ENCODE peak calls at places on chromosomes 11 and 22, in four cellular contexts. E is A549, P is HepG2, Y is GM12878. G is an unnamed sample.

GRCh38 chr11:123046473-123047264 is 15.3 kb downstream of the HSPA8 start:
- DNase-seq in E (no peak), P (no peak), Y (no peak), G (no peak)

GRCh38 chr22:40325315-40325714 is 21.0 kb upstream of the ADSL start:
- DNase-seq in E (no peak), P (no peak), Y (no peak), G (no peak)

GRCh38 chr22:22558972-22559603 is at the start of gene PRAME:
- DNase-seq in E (peak; percentile 71), P (peak; percentile 79), Y (peak; percentile 11), G (peak; percentile 100)

GRCh38 chr11:13105237-13105844 is 96.2 kb downstream of the RASSF10 start:
- DNase-seq in E (no peak), P (no peak), Y (no peak), G (peak; percentile 72)

GRCh38 chr11:13016415-13016814 is 7.3 kb downstream of the RASSF10 start:
- DNase-seq in E (no peak), P (no peak), Y (no peak), G (no peak)

GRCh38 chr22:44472583-44472982 is 25.4 kb downstream of the RTL6 start:
- DNase-seq in E (no peak), P (no peak), Y (no peak), G (no peak)

GRCh38 chr22:49320714-49321476 is 506.8 kb downstream of the BRD1 start:
- DNase-seq in E (no peak), P (no peak), Y (no peak), G (no peak)

GRCh38 chr11:19474211-19474610 is 233.5 kb upstream of the E2F8 start:
- DNase-seq in E (no peak), P (no peak), Y (no peak), G (no peak)

GRCh38 chr22:45831394-45831793 is 145.6 kb downstream of the WNT7B start:
- DNase-seq in E (no peak), P (no peak), Y (no peak), G (no peak)

DNA sequence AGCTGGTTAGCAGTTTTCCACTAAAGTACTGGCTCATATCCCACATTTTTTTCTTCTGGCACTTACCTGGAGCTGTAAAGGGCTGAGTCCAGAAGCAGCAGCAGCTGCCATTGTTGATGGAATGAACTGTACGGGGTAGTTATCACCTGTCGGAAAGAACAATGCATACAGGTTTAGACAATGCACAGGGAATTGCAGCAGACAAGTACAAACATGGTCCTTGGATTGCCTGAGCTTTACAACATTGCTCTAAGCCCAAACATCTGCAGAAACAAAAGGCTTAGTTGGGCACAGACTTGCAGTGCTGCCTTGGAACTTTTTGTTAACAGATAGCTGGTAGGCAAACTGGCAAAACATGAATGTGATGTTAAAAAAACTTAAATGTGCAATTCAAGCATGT is 258.8 kb downstream of the SOX6 start:
- DNase-seq in E (no peak), P (no peak), Y (no peak), G (no peak)
- TF ChIP-seq POLR2AphosphoS2 in E (no peak), P (no peak), Y (no peak), G (no peak)

GRCh38 chr11:57278721-57279095 is 41.7 kb upstream of the APLNR start:
- DNase-seq in E (no peak), P (no peak), Y (no peak), G (no peak)
- H3K9me3 ChIP-seq in E (no peaks in the 10 kb centered on the region), P (peaks cover under 1% of the 10 kb centered on the region), Y (no peaks in the 10 kb centered on the region), G (no peaks in the 10 kb centered on the region)

GRCh38 chr22:20237480-20238440 is 30.4 kb downstream of the RTN4R start:
- DNase-seq in E (no peak), P (no peak), Y (no peak), G (no peak)
- TF ChIP-seq POLR2AphosphoS2 in E (no peak), P (no peak), Y (no peak), G (no peak)

DNA sequence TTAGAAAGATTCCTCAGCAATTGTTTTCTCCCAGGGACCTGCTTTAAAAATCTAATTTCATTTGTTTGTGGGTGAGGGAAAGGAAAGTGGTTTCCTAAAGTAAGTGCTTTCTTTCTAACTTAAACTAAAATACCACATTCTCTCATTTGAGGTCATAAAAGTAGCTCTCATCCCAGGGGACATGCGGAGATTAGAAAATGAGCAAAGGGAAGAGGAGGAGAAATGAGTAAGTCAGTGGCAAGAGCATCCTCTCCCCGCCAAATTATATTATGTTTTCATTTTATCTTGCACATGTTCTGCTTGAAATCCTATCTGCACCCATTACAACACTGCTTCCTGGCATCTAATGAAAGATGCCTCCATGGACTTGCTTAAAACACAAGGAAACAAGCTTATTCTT is 191.4 kb downstream of the ARHGAP42 start:
- DNase-seq in E (no peak), P (no peak), Y (no peak), G (no peak)
- H3K9me3 ChIP-seq in E (no peaks in the 10 kb centered on the region), P (no peaks in the 10 kb centered on the region), Y (no peaks in the 10 kb centered on the region), G (no peaks in the 10 kb centered on the region)

DNA sequence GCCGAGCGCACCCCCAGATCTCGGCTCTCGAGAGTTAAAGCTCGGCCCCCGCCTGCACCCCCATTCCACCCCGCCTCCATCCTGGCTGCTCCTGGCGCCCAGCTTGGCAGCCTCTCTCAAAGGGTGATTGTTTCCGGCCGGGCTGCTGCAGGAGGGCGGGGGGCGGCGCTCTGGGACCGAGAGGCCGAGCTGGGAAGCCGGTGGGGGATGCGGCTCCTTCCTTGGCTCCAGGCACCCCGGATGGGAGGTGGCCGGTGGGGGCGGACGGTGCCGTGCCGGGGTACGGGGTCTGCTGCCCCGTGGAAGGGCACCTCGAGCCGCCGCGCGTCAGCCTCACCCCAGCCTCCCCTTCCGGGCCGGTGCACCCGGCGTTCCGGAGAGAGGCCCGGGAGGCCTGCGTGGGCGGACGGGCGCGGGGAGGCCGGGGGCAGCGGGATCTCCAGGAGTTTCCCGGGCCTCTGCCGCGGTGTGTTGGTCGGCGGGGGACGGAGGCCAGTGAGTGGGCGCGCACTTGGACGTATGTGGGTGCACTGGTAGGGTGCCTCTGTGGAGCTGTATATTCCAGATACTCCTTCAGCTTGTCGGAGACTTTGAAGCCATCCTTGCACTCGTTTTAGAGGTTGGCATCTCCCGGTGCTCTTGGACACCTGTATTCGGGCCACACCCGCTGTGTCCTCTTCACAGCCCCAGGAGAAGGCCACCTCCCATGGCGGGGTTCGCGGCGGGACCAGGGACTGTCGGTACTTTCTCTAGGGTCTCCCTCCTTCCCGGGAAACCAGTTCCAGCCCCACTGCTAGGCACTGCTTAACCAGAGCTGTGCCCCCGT is 679 bp upstream of the B3GAT1 start:
- DNase-seq in E (no peak), P (no peak), Y (no peak), G (no peak)
- TF ChIP-seq POLR2AphosphoS2 in E (no peak), P (no peak), Y (no peak), G (no peak)